ENCODE peak calls at places on chromosomes 13 and 19, in nine cellular contexts. L is stimulated activated naive B cell treated with anti-CD40 and anti-IgM and Interleukin-4, amounts not matched to agents 10 μg/mL and 1 μg/mL and 100 μg/mL, for 72 hours; J is activated CD4-positive, alpha-beta T cell treated with anti-CD3 and anti-CD28 coated beads for 24 hours; M is heart left ventricle; N is amniotic epithelial cell; Y is EH; C is HS-27A; R is BJ; W is Caco-2. S is an unnamed sample.

GRCh38 chr19:17107546-17108452 is 32.2 kb downstream of the MYO9B start:
- DNase-seq in L (peak; percentile 35), J (no peak), M (peak; percentile 75), N (peak; percentile 96), Y (peak; percentile 99), C (peak; percentile 87), R (peak; percentile 93), W (no peak), S (no peak)

GRCh38 chr19:43966079-43966694 is 15.2 kb downstream of the ZNF221 start:
- DNase-seq in L (no peak), J (no peak), M (no peak), N (peak; percentile 26), Y (peak; percentile 9), C (no peak), R (no peak), W (no peak), S (no peak)

GRCh38 chr19:15517778-15518177 is 9.5 kb downstream of the CYP4F22 start:
- DNase-seq in L (no peak), J (no peak), M (no peak), N (no peak), Y (no peak), C (no peak), R (no peak), W (no peak), S (no peak)

GRCh38 chr19:34649886-34650543 is 26.9 kb downstream of the SCGB2B2 start:
- DNase-seq in L (no peak), J (no peak), M (no peak), N (no peak), Y (no peak), C (no peak), R (no peak), W (no peak), S (no peak)

GRCh38 chr13:29703421-29703820 is 107.9 kb upstream of the SLC7A1 start:
- DNase-seq in L (no peak), J (no peak), M (no peak), N (peak; percentile 55), Y (no peak), C (no peak), R (no peak), W (no peak), S (no peak)

GRCh38 chr19:19627716-19628498 is at the start of gene LPAR2:
- DNase-seq in L (peak; percentile 53), J (peak; percentile 53), M (no peak), N (no peak), Y (peak; percentile 24), C (no peak), R (no peak), W (peak; percentile 83), S (peak; percentile 93)

GRCh38 chr19:17873661-17874422 is 2.1 kb downstream of the SLC5A5 start:
- DNase-seq in L (no peak), J (peak; percentile 57), M (no peak), N (no peak), Y (peak; percentile 43), C (no peak), R (no peak), W (peak; percentile 67), S (peak; percentile 68)

GRCh38 chr13:39496487-39496998 is 106.5 kb downstream of the LHFPL6 start:
- DNase-seq in L (no peak), J (no peak), M (no peak), N (no peak), Y (no peak), C (no peak), R (no peak), W (no peak), S (no peak)

GRCh38 chr13:49627831-49628652 is at the start of gene ARL11:
- DNase-seq in L (peak; percentile 83), J (peak; percentile 41), M (peak; percentile 68), N (no peak), Y (no peak), C (no peak), R (no peak), W (peak; percentile 50), S (peak; percentile 64)

GRCh38 chr13:113943821-113944565 is 29.9 kb downstream of the C13orf46 start:
- DNase-seq in L (no peak), J (no peak), M (no peak), N (no peak), Y (no peak), C (no peak), R (no peak), W (no peak), S (no peak)

GRCh38 chr19:46862974-46863632 is 2.3 kb downstream of the ARHGAP35 start:
- DNase-seq in L (no peak), J (no peak), M (no peak), N (no peak), Y (no peak), C (no peak), R (no peak), W (no peak), S (no peak)

GRCh38 chr13:47215741-47216140 is 318.9 kb upstream of the HTR2A start:
- DNase-seq in L (no peak), J (no peak), M (no peak), N (peak; percentile 81), Y (peak; percentile 97), C (peak; percentile 52), R (peak; percentile 61), W (no peak), S (no peak)

GRCh38 chr13:43128504-43128929 is 105.1 kb downstream of the DNAJC15 start:
- DNase-seq in L (no peak), J (no peak), M (no peak), N (no peak), Y (no peak), C (no peak), R (no peak), W (no peak), S (no peak)

GRCh38 chr13:33640832-33641231 is 177.1 kb upstream of the RFC3 start:
- DNase-seq in L (no peak), J (no peak), M (no peak), N (peak; percentile 58), Y (peak; percentile 26), C (no peak), R (no peak), W (peak; percentile 15), S (no peak)

GRCh38 chr19:46299004-46299509 is 2.2 kb downstream of the HIF3A start:
- DNase-seq in L (no peak), J (no peak), M (peak; percentile 96), N (peak; percentile 94), Y (peak; percentile 84), C (peak; percentile 80), R (peak; percentile 28), W (no peak), S (no peak)

GRCh38 chr19:23887642-23888041 is 27.0 kb upstream of the ZNF726 start:
- DNase-seq in L (no peak), J (no peak), M (no peak), N (no peak), Y (no peak), C (no peak), R (no peak), W (no peak), S (no peak)

GRCh38 chr13:42312817-42313431 is 41.0 kb downstream of the AKAP11 start:
- DNase-seq in L (no peak), J (no peak), M (no peak), N (peak; percentile 21), Y (no peak), C (no peak), R (no peak), W (no peak), S (no peak)

GRCh38 chr13:55084630-55085029 is 2056.0 kb downstream of the OLFM4 start:
- DNase-seq in L (no peak), J (no peak), M (no peak), N (no peak), Y (no peak), C (no peak), R (no peak), W (no peak), S (no peak)

GRCh38 chr19:18433735-18434398 is 4.1 kb downstream of the ISYNA1 start:
- DNase-seq in L (no peak), J (no peak), M (no peak), N (no peak), Y (no peak), C (no peak), R (no peak), W (no peak), S (no peak)

GRCh38 chr19:13008926-13009787 is 13.9 kb downstream of the NFIX start:
- DNase-seq in L (no peak), J (no peak), M (no peak), N (no peak), Y (no peak), C (no peak), R (no peak), W (no peak), S (no peak)

GRCh38 chr13:27168870-27169525 is 2.6 kb downstream of the USP12 start:
- DNase-seq in L (no peak), J (no peak), M (no peak), N (peak; percentile 22), Y (peak; percentile 33), C (no peak), R (no peak), W (no peak), S (no peak)

GRCh38 chr13:34654682-34655081 is 287.4 kb upstream of the NBEA start:
- DNase-seq in L (no peak), J (no peak), M (no peak), N (peak; percentile 15), Y (peak; percentile 6), C (no peak), R (no peak), W (no peak), S (no peak)

GRCh38 chr19:48596679-48597465 is 9.7 kb upstream of the SPACA4 start:
- DNase-seq in L (no peak), J (no peak), M (no peak), N (no peak), Y (no peak), C (no peak), R (no peak), W (no peak), S (no peak)

GRCh38 chr19:4007836-4008539 is 452 bp downstream of the PIAS4 start:
- DNase-seq in L (no peak), J (no peak), M (peak; percentile 43), N (no peak), Y (peak; percentile 28), C (no peak), R (no peak), W (peak; percentile 14), S (no peak)

GRCh38 chr19:8305798-8306197 is 2.4 kb downstream of the CD320 start:
- DNase-seq in L (no peak), J (no peak), M (peak; percentile 7), N (no peak), Y (no peak), C (no peak), R (no peak), W (no peak), S (no peak)

S was measured in GM19239.